ENCODE peak calls at places on chromosomes 1 and 21, in eight cellular contexts. I, X, B, O, R, K, U and M are unnamed samples.

GRCh38 chr1:88701275-88701674 is 17.2 kb downstream of the PKN2 start:
- DNase-seq in I (no peak), X (no peak), B (no peak), O (peak), R (no peak), K (no peak), U (no peak), M (no peak)

GRCh38 chr1:28914228-28915035 is at the start of gene EPB41:
- DNase-seq in I (peak), X (peak), B (peak), O (peak), R (peak), K (peak), U (peak), M (peak)

GRCh38 chr1:56758135-56758534 is 61.1 kb downstream of the FYB2 start:
- DNase-seq in I (no peak), X (no peak), B (peak), O (no peak), R (peak), K (no peak), U (no peak), M (peak)

GRCh38 chr21:26124896-26125295 is 45.7 kb downstream of the APP start:
- DNase-seq in I (no peak), X (no peak), B (no peak), O (no peak), R (peak), K (no peak), U (no peak), M (no peak)

GRCh38 chr1:167221126-167221803 is 579 bp downstream of the POU2F1 start:
- DNase-seq in I (peak), X (no peak), B (no peak), O (peak), R (peak), K (no peak), U (no peak), M (peak)

GRCh38 chr1:176243746-176244145 is 36.7 kb upstream of the COP1 start:
- DNase-seq in I (no peak), X (no peak), B (peak), O (no peak), R (no peak), K (no peak), U (no peak), M (no peak)

GRCh38 chr1:173477286-173478098 is at the start of gene PRDX6:
- DNase-seq in I (peak), X (peak), B (no peak), O (no peak), R (peak), K (peak), U (no peak), M (no peak)

GRCh38 chr1:34407140-34407539 is 230.4 kb downstream of the C1orf94 start:
- DNase-seq in I (no peak), X (no peak), B (no peak), O (no peak), R (no peak), K (no peak), U (no peak), M (no peak)

GRCh38 chr1:23797478-23798448 is 2.8 kb downstream of the GALE start:
- DNase-seq in I (no peak), X (no peak), B (no peak), O (no peak), R (no peak), K (no peak), U (no peak), M (no peak)

GRCh38 chr1:57831624-57832023 is 407.8 kb upstream of the DAB1 start:
- DNase-seq in I (no peak), X (no peak), B (peak), O (no peak), R (no peak), K (no peak), U (no peak), M (no peak)

GRCh38 chr1:11130406-11130805 is 30.7 kb upstream of the EXOSC10 start:
- DNase-seq in I (no peak), X (no peak), B (no peak), O (no peak), R (no peak), K (no peak), U (no peak), M (no peak)

GRCh38 chr21:37367758-37368535 is 1.4 kb downstream of the DYRK1A start:
- DNase-seq in I (peak), X (no peak), B (peak), O (peak), R (peak), K (no peak), U (peak), M (peak)

GRCh38 chr1:44640178-44640865 is 34.0 kb downstream of the TMEM53 start:
- DNase-seq in I (no peak), X (no peak), B (no peak), O (no peak), R (no peak), K (no peak), U (no peak), M (peak)

GRCh38 chr1:7373251-7373650 is 397.8 kb upstream of the VAMP3 start:
- DNase-seq in I (peak), X (no peak), B (no peak), O (no peak), R (no peak), K (no peak), U (no peak), M (no peak)

GRCh38 chr1:94240822-94241221 is 3.4 kb upstream of the ARHGAP29 start:
- DNase-seq in I (no peak), X (no peak), B (no peak), O (no peak), R (peak), K (no peak), U (no peak), M (peak)